ENCODE peak calls at places on chromosomes 5 and 9, in eight cellular contexts. Y is activated T-cell treated with anti-CD3 and anti-CD28 coated beads, Interleukin-2, amount 50 U/mL, for 24 hours; T is mucosa of gallbladder; C is AG08396; K is NCI-H82; D is NCI-H774; U is left ventricle myocardium superior; I is GF-D8. R is an unnamed sample.

GRCh38 chr5:159496773-159497172 is 166.5 kb upstream of the IL12B start:
- DNase-seq in U (no peak), K (no peak), I (no peak), C (no peak), T (no peak), Y (no peak), D (no peak), R (peak; percentile 77)

GRCh38 chr5:765948-766631 is 18.4 kb downstream of the ZDHHC11B start:
- DNase-seq in C (no peak), I (no peak), U (no peak), Y (peak; percentile 27), T (no peak), D (no peak), K (no peak), R (no peak)

GRCh38 chr5:67147768-67148167 is 48.8 kb downstream of the CD180 start:
- DNase-seq in K (no peak), D (no peak), U (no peak), C (no peak), Y (no peak), T (no peak), I (no peak), R (no peak)

GRCh38 chr5:133469846-133470245 is 142.5 kb downstream of the FSTL4 start:
- DNase-seq in D (no peak), U (no peak), K (no peak), Y (no peak), C (no peak), I (no peak), T (no peak), R (no peak)

GRCh38 chr5:111703662-111704061 is 53.3 kb downstream of the NREP start:
- DNase-seq in U (no peak), Y (no peak), D (no peak), I (peak; percentile 1), T (no peak), C (no peak), K (no peak), R (no peak)

GRCh38 chr5:18744990-18745590 is 1110.8 kb downstream of the TAF11L14 start:
- DNase-seq in T (no peak), I (no peak), D (peak; percentile 45), K (no peak), U (no peak), Y (no peak), C (no peak), R (peak; percentile 55)

GRCh38 chr5:74149395-74149794 is 491.1 kb downstream of the ENC1 start:
- DNase-seq in C (peak; percentile 36), T (no peak), K (no peak), U (no peak), Y (no peak), I (no peak), D (no peak), R (no peak)

GRCh38 chr5:58974083-58974482 is 391.2 kb downstream of the RAB3C start:
- DNase-seq in C (no peak), D (no peak), K (no peak), Y (no peak), T (no peak), U (no peak), I (no peak), R (no peak)

GRCh38 chr9:37908698-37909186 is 4.8 kb upstream of the SLC25A51 start:
- DNase-seq in Y (no peak), U (no peak), K (no peak), I (peak; percentile 83), C (no peak), T (no peak), D (no peak), R (peak; percentile 57)

R was measured in esophagus muscularis mucosa.